ENCODE peak calls at places on chromosomes 16 and 17, in nine cellular contexts. L is cardiac septum; B is effector CD4-positive, alpha-beta T cell; F is NCI-H510A treated with DMSO at 0.1 percent for 48 hours; I is NCI-H1694; A is cardiac muscle cell; M is stimulated activated CD4-positive, alpha-beta T cell treated with anti-CD3 and anti-CD28 coated beads, Interleukin-1b, Interleukin-23, amount 100 ng/mL, for 24 hours; P is SJSA1; D is T-helper 2 cell. R is an unnamed sample.

GRCh38 chr17:40303009-40303657 is 5.8 kb upstream of the RARA start:
- DNase-seq in A (no peak), L (peak; percentile 63), P (peak; percentile 54), B (peak; percentile 52), M (no peak), F (peak; percentile 82), D (peak; percentile 60), I (peak; percentile 84), R (peak; percentile 62)

GRCh38 chr16:88777801-88778415 is 7.1 kb downstream of the PIEZO1 start:
- DNase-seq in P (no peak), M (no peak), D (no peak), A (no peak), B (no peak), F (no peak), I (no peak), L (no peak), R (no peak)

GRCh38 chr17:37054894-37055293 is 106.1 kb downstream of the AATF start:
- DNase-seq in I (no peak), M (no peak), P (no peak), A (no peak), L (no peak), B (no peak), D (no peak), F (no peak), R (no peak)

GRCh38 chr17:70276931-70277330 is 107.6 kb downstream of the KCNJ2 start:
- DNase-seq in A (no peak), P (no peak), D (no peak), L (no peak), M (no peak), I (no peak), F (no peak), B (no peak), R (no peak)

GRCh38 chr17:81488276-81488860 is 24.2 kb downstream of the ACTG1 start:
- DNase-seq in L (no peak), F (no peak), M (no peak), D (peak; percentile 45), I (no peak), A (no peak), P (no peak), B (no peak), R (no peak)

GRCh38 chr16:31452631-31453106 is 6.6 kb upstream of the ARMC5 start:
- DNase-seq in L (no peak), B (no peak), F (no peak), M (no peak), A (no peak), D (no peak), P (peak; percentile 74), I (no peak), R (no peak)

GRCh38 chr16:3143189-3143588 is 8.4 kb downstream of the ZNF213 start:
- DNase-seq in L (no peak), F (no peak), B (no peak), M (no peak), D (no peak), A (no peak), P (peak; percentile 38), I (no peak), R (no peak)

GRCh38 chr16:9612267-9612666 is 520.8 kb downstream of the HAPSTR1 start:
- DNase-seq in D (no peak), P (no peak), B (no peak), L (no peak), I (no peak), F (no peak), M (no peak), A (no peak), R (no peak)

GRCh38 chr16:78034530-78034929 is 12.2 kb downstream of the CLEC3A start:
- DNase-seq in M (no peak), A (no peak), D (peak; percentile 81), L (no peak), F (no peak), P (no peak), I (no peak), B (no peak), R (no peak)

GRCh38 chr17:68385490-68386215 is 71.6 kb downstream of the WIPI1 start:
- DNase-seq in L (no peak), M (no peak), D (no peak), B (no peak), A (no peak), I (no peak), F (no peak), P (no peak), R (no peak)

GRCh38 chr16:14151256-14152030 is 80.3 kb downstream of the MRTFB start:
- DNase-seq in L (no peak), I (no peak), A (no peak), F (no peak), D (no peak), P (no peak), B (no peak), M (no peak), R (no peak)

GRCh38 chr17:3005696-3006095 is 57.7 kb downstream of the OR1D5 start:
- DNase-seq in B (no peak), M (no peak), F (no peak), P (no peak), A (no peak), D (no peak), I (no peak), L (no peak), R (no peak)

GRCh38 chr17:78276098-78276497 is 44.7 kb downstream of the TMEM235 start:
- DNase-seq in P (no peak), F (no peak), M (no peak), B (no peak), A (no peak), I (no peak), L (no peak), D (peak; percentile 44), R (no peak)

GRCh38 chr16:89737341-89738071 is 16.2 kb downstream of the ZNF276 start:
- DNase-seq in F (no peak), L (no peak), B (peak; percentile 27), A (no peak), D (peak; percentile 91), M (no peak), P (no peak), I (no peak), R (peak; percentile 29)

GRCh38 chr17:44273607-44274006 is 5.7 kb upstream of the SLC4A1 start:
- DNase-seq in B (no peak), A (no peak), P (no peak), D (no peak), L (no peak), F (no peak), I (no peak), M (no peak), R (no peak)

GRCh38 chr16:27748868-27749546 is 199.1 kb downstream of the KATNIP start:
- DNase-seq in M (peak; percentile 2), A (peak; percentile 71), D (peak; percentile 69), L (no peak), F (peak; percentile 54), I (no peak), P (peak; percentile 66), B (no peak), R (peak; percentile 16)

GRCh38 chr17:74192950-74193781 is 10.3 kb upstream of the RPL38 start:
- DNase-seq in M (no peak), L (no peak), P (no peak), A (no peak), I (peak; percentile 95), D (no peak), B (no peak), F (peak; percentile 88), R (no peak)

GRCh38 chr16:9909072-9909471 is 273.2 kb downstream of the GRIN2A start:
- DNase-seq in A (no peak), B (no peak), L (no peak), M (no peak), D (no peak), I (no peak), P (no peak), F (no peak), R (no peak)

GRCh38 chr16:85901110-85901509 is 2.1 kb downstream of the IRF8 start:
- DNase-seq in B (no peak), I (no peak), F (no peak), M (no peak), A (no peak), D (no peak), L (no peak), P (no peak), R (no peak)

GRCh38 chr17:71163121-71163812 is 957.6 kb upstream of the SOX9 start:
- DNase-seq in P (no peak), I (no peak), F (peak; percentile 85), A (no peak), D (no peak), L (no peak), M (no peak), B (no peak), R (no peak)

GRCh38 chr17:83032781-83033180 is 46.6 kb upstream of the METRNL start:
- DNase-seq in F (no peak), D (no peak), P (no peak), I (no peak), B (no peak), L (no peak), M (no peak), A (no peak), R (no peak)

GRCh38 chr17:72710834-72711233 is 381.7 kb downstream of the SLC39A11 start:
- DNase-seq in M (no peak), F (no peak), P (no peak), D (no peak), L (no peak), A (no peak), I (no peak), B (no peak), R (no peak)

GRCh38 chr17:246226-246625 is 64.8 kb upstream of the DOC2B start:
- DNase-seq in P (no peak), B (no peak), F (no peak), A (no peak), D (no peak), M (no peak), L (no peak), I (no peak), R (no peak)

GRCh38 chr16:70689035-70689969 is 3.4 kb upstream of the MTSS2 start:
- DNase-seq in F (peak; percentile 25), I (no peak), L (no peak), M (no peak), B (no peak), D (no peak), P (no peak), A (no peak), R (no peak)

GRCh38 chr16:82439678-82440293 is 187.0 kb upstream of the CDH13 start:
- DNase-seq in L (no peak), P (no peak), I (no peak), B (no peak), M (no peak), D (no peak), A (peak; percentile 11), F (no peak), R (no peak)

GRCh38 chr17:67481808-67482207 is 104.7 kb downstream of the PITPNC1 start:
- DNase-seq in I (no peak), D (no peak), L (no peak), M (no peak), F (no peak), P (no peak), B (no peak), A (no peak), R (no peak)

GRCh38 chr17:32755045-32755805 is 121.7 kb downstream of the MYO1D start:
- DNase-seq in L (no peak), B (no peak), A (peak; percentile 21), I (peak; percentile 84), F (peak; percentile 32), M (no peak), D (peak; percentile 59), P (no peak), R (no peak)

GRCh38 chr17:81991684-81992513 is 14.5 kb downstream of the ASPSCR1 start:
- DNase-seq in M (no peak), P (no peak), I (peak; percentile 61), D (no peak), F (peak; percentile 78), B (no peak), A (peak; percentile 25), L (peak; percentile 85), R (no peak)

GRCh38 chr17:75535119-75535537 is 9.6 kb downstream of the LLGL2 start:
- DNase-seq in P (no peak), B (peak; percentile 25), D (peak; percentile 94), F (no peak), L (no peak), A (no peak), I (no peak), M (no peak), R (peak; percentile 66)

GRCh38 chr17:68346448-68346847 is 55.2 kb downstream of the ARSG start:
- DNase-seq in M (peak; percentile 37), A (no peak), L (peak; percentile 90), B (peak; percentile 39), P (no peak), D (peak; percentile 96), I (no peak), F (no peak), R (peak; percentile 66)

GRCh38 chr16:89375021-89375420 is 115.3 kb downstream of the ANKRD11 start:
- DNase-seq in P (no peak), B (no peak), I (no peak), L (no peak), F (peak; percentile 26), D (no peak), A (no peak), M (no peak), R (no peak)